ENCODE peak calls at places on chromosomes 4 and X, in nine cellular contexts. J is CD8-positive, alpha-beta T cell; M is Caco-2; C is lower leg skin; L is PC-3; D is fibroblast of mammary gland; E is Panc1; B is GM06990; A is heart left ventricle. Z is an unnamed sample.

GRCh38 chr4:143352052-143352451 is 15.4 kb downstream of the GAB1 start:
- DNase-seq in J (no peak), M (no peak), C (no peak), L (peak; percentile 86), D (peak; percentile 23), E (no peak), B (no peak), A (no peak), Z (peak; percentile 52)

GRCh38 chr4:53173576-53173975 is 192.3 kb downstream of the SCFD2 start:
- DNase-seq in J (no peak), M (no peak), C (no peak), L (no peak), D (no peak), E (no peak), B (no peak), A (no peak), Z (no peak)

GRCh38 chrX:21721175-21721574 is 36.7 kb downstream of the SMPX start:
- DNase-seq in J (no peak), M (no peak), C (no peak), L (no peak), D (no peak), E (no peak), B (no peak), A (no peak), Z (no peak)

GRCh38 chr4:85548116-85548515 is 73.2 kb downstream of the ARHGAP24 start:
- DNase-seq in J (no peak), M (no peak), C (no peak), L (no peak), D (peak; percentile 16), E (no peak), B (no peak), A (no peak), Z (peak; percentile 30)

GRCh38 chrX:14718403-14718802 is 154.5 kb downstream of the FANCB start:
- DNase-seq in J (no peak), M (no peak), C (no peak), L (peak; percentile 5), D (peak; percentile 14), E (no peak), B (no peak), A (no peak), Z (peak; percentile 74)

GRCh38 chr4:161546902-161547301 is 616.9 kb downstream of the FSTL5 start:
- DNase-seq in J (no peak), M (no peak), C (no peak), L (no peak), D (peak; percentile 9), E (no peak), B (no peak), A (no peak), Z (peak; percentile 43)

GRCh38 chr4:139825523-139826014 is 159.9 kb downstream of the MGST2 start:
- DNase-seq in J (no peak), M (no peak), C (no peak), L (no peak), D (no peak), E (no peak), B (no peak), A (no peak), Z (no peak)

GRCh38 chr4:174252412-174252811 is 31.1 kb downstream of the FBXO8 start:
- DNase-seq in J (no peak), M (no peak), C (no peak), L (no peak), D (no peak), E (no peak), B (no peak), A (no peak), Z (peak; percentile 21)

GRCh38 chr4:99979872-99980271 is 29.8 kb upstream of the H2AZ1 start:
- DNase-seq in J (no peak), M (no peak), C (no peak), L (peak; percentile 54), D (peak; percentile 15), E (no peak), B (no peak), A (no peak), Z (peak; percentile 23)

GRCh38 chrX:50103866-50104566 is 96.8 kb downstream of the AKAP4 start:
- DNase-seq in J (no peak), M (no peak), C (no peak), L (no peak), D (peak; percentile 11), E (no peak), B (no peak), A (no peak), Z (no peak)

GRCh38 chr4:145840162-145840768 is 98.4 kb downstream of the ZNF827 start:
- DNase-seq in J (no peak), M (peak; percentile 30), C (no peak), L (peak; percentile 82), D (peak; percentile 64), E (peak; percentile 5), B (no peak), A (no peak), Z (peak; percentile 52)

GRCh38 chrX:13028871-13029336 is 15.5 kb downstream of the FAM9C start:
- DNase-seq in J (no peak), M (peak; percentile 75), C (no peak), L (peak; percentile 85), D (no peak), E (no peak), B (no peak), A (no peak), Z (peak; percentile 60)

GRCh38 chr4:98663226-98664006 is 5.0 kb upstream of the TSPAN5 start:
- DNase-seq in J (peak; percentile 11), M (no peak), C (no peak), L (peak; percentile 48), D (no peak), E (no peak), B (peak; percentile 66), A (peak; percentile 55), Z (no peak)

GRCh38 chrX:115957862-115958490 is 212.6 kb upstream of the AGTR2 start:
- DNase-seq in J (no peak), M (peak; percentile 35), C (no peak), L (peak; percentile 62), D (no peak), E (no peak), B (no peak), A (no peak), Z (no peak)
- TF ChIP-seq CTCF in J (no peak), M (no peak), C (no peak), L (peak; percentile 57), D (no peak), E (no peak), B (peak; percentile 26), A (no peak), Z (no peak)

GRCh38 chr4:169160825-169161224 is 109.9 kb downstream of the SH3RF1 start:
- DNase-seq in J (no peak), M (no peak), C (no peak), L (no peak), D (peak; percentile 84), E (no peak), B (no peak), A (peak; percentile 29), Z (no peak)
- H3K4me3 ChIP-seq in J (no peak overlapping the region), M (no peak overlapping the region), C (no peak overlapping the region), L (no peak overlapping the region), D (no peak overlapping the region), E (no peak overlapping the region), B (no peak overlapping the region), A (no peak overlapping the region), Z (no peak overlapping the region)

DNA sequence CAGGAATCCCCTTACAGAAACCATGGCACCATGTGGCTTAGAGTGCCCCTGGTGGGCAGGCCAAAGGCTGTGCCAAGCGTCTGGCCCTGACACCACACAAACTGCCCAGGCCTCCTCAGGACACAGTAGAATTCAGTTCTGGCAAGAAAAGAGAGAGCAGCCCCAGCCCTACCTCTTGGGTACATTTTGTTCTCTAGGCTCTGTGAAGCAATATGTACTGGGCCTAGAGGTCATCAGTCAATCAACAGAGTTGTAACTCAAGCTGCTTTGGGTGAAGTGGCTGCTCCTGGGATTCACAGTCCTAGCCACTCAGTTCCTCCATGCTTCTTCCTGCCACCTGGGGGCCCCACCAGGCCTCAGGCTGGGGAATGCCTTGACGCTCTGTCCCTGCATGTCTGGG is 158.1 kb upstream of the MAMLD1 start:
- DNase-seq in J (no peak), M (no peak), C (peak; percentile 59), L (no peak), D (peak; percentile 74), E (no peak), B (no peak), A (no peak), Z (no peak)
- TF ChIP-seq CTCF in J (no peak), M (no peak), C (no peak), L (peak; percentile 34), D (peak; percentile 4), E (no peak), B (no peak), A (no peak), Z (no peak)

DNA sequence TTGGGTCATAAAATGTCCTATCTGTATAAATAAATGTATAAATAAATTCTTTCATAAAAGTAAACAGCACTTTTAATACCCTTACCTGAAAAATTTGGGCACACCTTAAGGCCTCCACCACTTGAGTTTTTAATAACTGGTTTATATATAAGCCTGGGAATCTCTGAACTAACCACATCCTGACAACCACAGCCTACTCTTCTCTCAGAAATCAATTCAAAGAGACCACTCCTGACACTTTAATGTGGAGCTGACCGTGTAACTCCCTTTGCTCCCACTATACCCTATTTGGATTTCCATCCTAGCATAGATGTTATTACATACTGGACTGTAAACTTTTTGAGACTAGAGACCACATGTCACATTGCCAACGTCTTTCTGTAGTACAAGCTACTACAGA is 3.5 kb downstream of the FBXL5 start:
- DNase-seq in J (no peak), M (no peak), C (no peak), L (no peak), D (peak; percentile 2), E (no peak), B (no peak), A (no peak), Z (no peak)
- H3K4me3 ChIP-seq in J (no peak overlapping the region), M (no peak overlapping the region), C (no peak overlapping the region), L (peak overlapping the region; percentile 79), D (no peak overlapping the region), E (no peak overlapping the region), B (peak overlapping the region; percentile 18), A (peak overlapping the region; percentile 77), Z (no peak overlapping the region)

Z was measured in epithelial cell of esophagus.